ENCODE peak calls at places on chromosomes 11 and 22, in six cellular contexts. One of them, this sample, is unnamed.

GRCh38 chr22:49177666-49178065 is 650.0 kb downstream of the BRD1 start:
- DNase-seq in neuronal stem cell: no peak
- DNase-seq in psoas muscle: peak
- DNase-seq in fibroblast of lung: no peak
- DNase-seq in MM.1S: no peak
- DNase-seq in brain microvascular endothelial cell: no peak
- DNase-seq in this sample: no peak

GRCh38 chr11:13277719-13278619 is at the start of gene BMAL1:
- DNase-seq in brain microvascular endothelial cell: no peak
- DNase-seq in psoas muscle: peak
- DNase-seq in neuronal stem cell: no peak
- DNase-seq in MM.1S: peak
- DNase-seq in fibroblast of lung: peak
- DNase-seq in this sample: no peak

GRCh38 chr22:33757443-33758124 is 162.7 kb downstream of the LARGE1 start:
- DNase-seq in fibroblast of lung: no peak
- DNase-seq in brain microvascular endothelial cell: no peak
- DNase-seq in psoas muscle: no peak
- DNase-seq in neuronal stem cell: no peak
- DNase-seq in MM.1S: no peak
- DNase-seq in this sample: no peak

GRCh38 chr11:75107187-75107586 is 10.5 kb upstream of the OR2AT4 start:
- DNase-seq in MM.1S: no peak
- DNase-seq in brain microvascular endothelial cell: peak
- DNase-seq in fibroblast of lung: peak
- DNase-seq in neuronal stem cell: no peak
- DNase-seq in psoas muscle: no peak
- DNase-seq in this sample: no peak

GRCh38 chr11:35963911-35964310 is 20.0 kb downstream of the LDLRAD3 start:
- DNase-seq in psoas muscle: no peak
- DNase-seq in MM.1S: no peak
- DNase-seq in brain microvascular endothelial cell: peak
- DNase-seq in fibroblast of lung: no peak
- DNase-seq in neuronal stem cell: no peak
- DNase-seq in this sample: no peak

GRCh38 chr11:57638005-57638760 is 11.5 kb downstream of the YPEL4 start:
- DNase-seq in fibroblast of lung: peak
- DNase-seq in MM.1S: no peak
- DNase-seq in psoas muscle: peak
- DNase-seq in neuronal stem cell: peak
- DNase-seq in brain microvascular endothelial cell: peak
- DNase-seq in this sample: peak

GRCh38 chr11:369336-370018 is at the start of gene B4GALNT4:
- DNase-seq in psoas muscle: peak
- DNase-seq in brain microvascular endothelial cell: no peak
- DNase-seq in MM.1S: no peak
- DNase-seq in fibroblast of lung: peak
- DNase-seq in neuronal stem cell: no peak
- DNase-seq in this sample: peak

GRCh38 chr11:66070604-66071325 is 693 bp downstream of the PACS1 start:
- DNase-seq in brain microvascular endothelial cell: no peak
- DNase-seq in neuronal stem cell: no peak
- DNase-seq in psoas muscle: peak
- DNase-seq in fibroblast of lung: peak
- DNase-seq in MM.1S: peak
- DNase-seq in this sample: no peak

GRCh38 chr11:130127509-130127908 is 32.1 kb upstream of the ST14 start:
- DNase-seq in psoas muscle: no peak
- DNase-seq in neuronal stem cell: no peak
- DNase-seq in fibroblast of lung: no peak
- DNase-seq in brain microvascular endothelial cell: no peak
- DNase-seq in MM.1S: no peak
- DNase-seq in this sample: no peak

GRCh38 chr11:107705027-107705426 is 6.8 kb downstream of the SLN start:
- DNase-seq in MM.1S: no peak
- DNase-seq in neuronal stem cell: no peak
- DNase-seq in psoas muscle: no peak
- DNase-seq in fibroblast of lung: peak
- DNase-seq in brain microvascular endothelial cell: peak
- DNase-seq in this sample: no peak

GRCh38 chr11:94557391-94557790 is 9.8 kb upstream of the PIWIL4 start:
- DNase-seq in brain microvascular endothelial cell: no peak
- DNase-seq in psoas muscle: no peak
- DNase-seq in fibroblast of lung: peak
- DNase-seq in neuronal stem cell: no peak
- DNase-seq in MM.1S: no peak
- DNase-seq in this sample: no peak

GRCh38 chr11:7490535-7490934 is 5.2 kb downstream of the OLFML1 start:
- DNase-seq in brain microvascular endothelial cell: no peak
- DNase-seq in MM.1S: no peak
- DNase-seq in psoas muscle: no peak
- DNase-seq in fibroblast of lung: no peak
- DNase-seq in neuronal stem cell: no peak
- DNase-seq in this sample: no peak

GRCh38 chr11:26953770-26954392 is 40.0 kb upstream of the FIBIN start:
- DNase-seq in neuronal stem cell: no peak
- DNase-seq in psoas muscle: no peak
- DNase-seq in fibroblast of lung: peak
- DNase-seq in MM.1S: no peak
- DNase-seq in brain microvascular endothelial cell: peak
- DNase-seq in this sample: no peak

GRCh38 chr11:76256448-76256847 is 50.1 kb upstream of the WNT11 start:
- DNase-seq in MM.1S: no peak
- DNase-seq in psoas muscle: no peak
- DNase-seq in brain microvascular endothelial cell: no peak
- DNase-seq in fibroblast of lung: no peak
- DNase-seq in neuronal stem cell: no peak
- DNase-seq in this sample: no peak

GRCh38 chr11:108734956-108735559 is 70.2 kb downstream of the DDX10 start:
- DNase-seq in neuronal stem cell: no peak
- DNase-seq in MM.1S: peak
- DNase-seq in psoas muscle: no peak
- DNase-seq in fibroblast of lung: no peak
- DNase-seq in brain microvascular endothelial cell: peak
- DNase-seq in this sample: no peak

GRCh38 chr11:17867346-17867745 is 132.8 kb downstream of the KCNC1 start:
- DNase-seq in fibroblast of lung: no peak
- DNase-seq in MM.1S: no peak
- DNase-seq in neuronal stem cell: no peak
- DNase-seq in brain microvascular endothelial cell: no peak
- DNase-seq in psoas muscle: no peak
- DNase-seq in this sample: no peak

GRCh38 chr11:128686745-128687177 is 7.1 kb upstream of the FLI1 start:
- DNase-seq in fibroblast of lung: peak
- DNase-seq in brain microvascular endothelial cell: peak
- DNase-seq in MM.1S: peak
- DNase-seq in neuronal stem cell: no peak
- DNase-seq in psoas muscle: peak
- DNase-seq in this sample: peak

GRCh38 chr11:62601114-62601363 is 626 bp downstream of the MTA2 start:
- DNase-seq in psoas muscle: no peak
- DNase-seq in MM.1S: peak
- DNase-seq in neuronal stem cell: no peak
- DNase-seq in fibroblast of lung: no peak
- DNase-seq in brain microvascular endothelial cell: no peak
- DNase-seq in this sample: no peak

GRCh38 chr11:35145249-35145648 is 6.3 kb downstream of the CD44 start:
- DNase-seq in MM.1S: peak
- DNase-seq in brain microvascular endothelial cell: peak
- DNase-seq in fibroblast of lung: peak
- DNase-seq in neuronal stem cell: no peak
- DNase-seq in psoas muscle: peak
- DNase-seq in this sample: no peak

GRCh38 chr11:130849215-130849568 is 67.1 kb downstream of the SNX19 start:
- DNase-seq in psoas muscle: no peak
- DNase-seq in neuronal stem cell: no peak
- DNase-seq in fibroblast of lung: peak
- DNase-seq in MM.1S: no peak
- DNase-seq in brain microvascular endothelial cell: no peak
- DNase-seq in this sample: no peak

GRCh38 chr11:86537541-86538222 is 134.7 kb downstream of the ME3 start:
- DNase-seq in brain microvascular endothelial cell: peak
- DNase-seq in psoas muscle: no peak
- DNase-seq in fibroblast of lung: no peak
- DNase-seq in MM.1S: no peak
- DNase-seq in neuronal stem cell: no peak
- DNase-seq in this sample: no peak

GRCh38 chr11:77596626-77597025 is 6.9 kb downstream of the AQP11 start:
- DNase-seq in neuronal stem cell: no peak
- DNase-seq in MM.1S: no peak
- DNase-seq in psoas muscle: no peak
- DNase-seq in fibroblast of lung: peak
- DNase-seq in brain microvascular endothelial cell: peak
- DNase-seq in this sample: no peak

GRCh38 chr11:27218498-27219038 is 144.4 kb downstream of the CCDC34 start:
- DNase-seq in neuronal stem cell: no peak
- DNase-seq in fibroblast of lung: peak
- DNase-seq in psoas muscle: no peak
- DNase-seq in brain microvascular endothelial cell: peak
- DNase-seq in MM.1S: no peak
- DNase-seq in this sample: no peak

GRCh38 chr11:67043572-67044329 is 12.9 kb upstream of the RHOD start:
- DNase-seq in neuronal stem cell: no peak
- DNase-seq in psoas muscle: no peak
- DNase-seq in MM.1S: no peak
- DNase-seq in brain microvascular endothelial cell: no peak
- DNase-seq in fibroblast of lung: peak
- DNase-seq in this sample: no peak

GRCh38 chr11:19821993-19822392 is 109.4 kb downstream of the NAV2 start:
- DNase-seq in brain microvascular endothelial cell: no peak
- DNase-seq in psoas muscle: no peak
- DNase-seq in fibroblast of lung: no peak
- DNase-seq in MM.1S: no peak
- DNase-seq in neuronal stem cell: no peak
- DNase-seq in this sample: no peak

GRCh38 chr11:67541198-67541597 is 18.0 kb upstream of the CABP2 start:
- DNase-seq in fibroblast of lung: no peak
- DNase-seq in neuronal stem cell: no peak
- DNase-seq in psoas muscle: no peak
- DNase-seq in MM.1S: no peak
- DNase-seq in brain microvascular endothelial cell: no peak
- DNase-seq in this sample: no peak

GRCh38 chr22:48182036-48182435 is 1419.6 kb downstream of the TBC1D22A start:
- DNase-seq in brain microvascular endothelial cell: no peak
- DNase-seq in fibroblast of lung: no peak
- DNase-seq in MM.1S: no peak
- DNase-seq in neuronal stem cell: no peak
- DNase-seq in psoas muscle: no peak
- DNase-seq in this sample: no peak

GRCh38 chr11:121890377-121890776 is 225.6 kb downstream of the BLID start:
- DNase-seq in brain microvascular endothelial cell: peak
- DNase-seq in psoas muscle: no peak
- DNase-seq in MM.1S: no peak
- DNase-seq in fibroblast of lung: peak
- DNase-seq in neuronal stem cell: no peak
- DNase-seq in this sample: no peak

GRCh38 chr11:86696004-86696403 is 23.6 kb upstream of the ME3 start:
- DNase-seq in MM.1S: no peak
- DNase-seq in psoas muscle: no peak
- DNase-seq in brain microvascular endothelial cell: peak
- DNase-seq in fibroblast of lung: peak
- DNase-seq in neuronal stem cell: no peak
- DNase-seq in this sample: no peak

GRCh38 chr22:44538071-44538470 is 40.0 kb upstream of the RTL6 start:
- DNase-seq in MM.1S: no peak
- DNase-seq in neuronal stem cell: no peak
- DNase-seq in brain microvascular endothelial cell: no peak
- DNase-seq in psoas muscle: no peak
- DNase-seq in fibroblast of lung: peak
- DNase-seq in this sample: no peak

GRCh38 chr22:38943181-38943580 is 14.2 kb upstream of the APOBEC3A start:
- DNase-seq in neuronal stem cell: no peak
- DNase-seq in psoas muscle: no peak
- DNase-seq in MM.1S: no peak
- DNase-seq in brain microvascular endothelial cell: no peak
- DNase-seq in fibroblast of lung: no peak
- DNase-seq in this sample: no peak

GRCh38 chr11:68053117-68053516 is 14.3 kb downstream of the TCIRG1 start:
- DNase-seq in MM.1S: no peak
- DNase-seq in neuronal stem cell: no peak
- DNase-seq in psoas muscle: peak
- DNase-seq in brain microvascular endothelial cell: no peak
- DNase-seq in fibroblast of lung: no peak
- DNase-seq in this sample: no peak

GRCh38 chr22:40044870-40045834 is 50.4 kb downstream of the FAM83F start:
- DNase-seq in psoas muscle: peak
- DNase-seq in brain microvascular endothelial cell: peak
- DNase-seq in neuronal stem cell: peak
- DNase-seq in fibroblast of lung: peak
- DNase-seq in MM.1S: peak
- DNase-seq in this sample: no peak

GRCh38 chr11:10561947-10562346 is 6.5 kb downstream of the LYVE1 start:
- DNase-seq in MM.1S: no peak
- DNase-seq in fibroblast of lung: no peak
- DNase-seq in psoas muscle: no peak
- DNase-seq in neuronal stem cell: no peak
- DNase-seq in brain microvascular endothelial cell: no peak
- DNase-seq in this sample: no peak
- H3K4me3 ChIP-seq in MM.1S: no peak
- H3K4me3 ChIP-seq in fibroblast of lung: no peak
- H3K4me3 ChIP-seq in psoas muscle: no peak
- H3K4me3 ChIP-seq in neuronal stem cell: no peak
- H3K4me3 ChIP-seq in brain microvascular endothelial cell: no peak
- H3K4me3 ChIP-seq in this sample: no peak

DNA sequence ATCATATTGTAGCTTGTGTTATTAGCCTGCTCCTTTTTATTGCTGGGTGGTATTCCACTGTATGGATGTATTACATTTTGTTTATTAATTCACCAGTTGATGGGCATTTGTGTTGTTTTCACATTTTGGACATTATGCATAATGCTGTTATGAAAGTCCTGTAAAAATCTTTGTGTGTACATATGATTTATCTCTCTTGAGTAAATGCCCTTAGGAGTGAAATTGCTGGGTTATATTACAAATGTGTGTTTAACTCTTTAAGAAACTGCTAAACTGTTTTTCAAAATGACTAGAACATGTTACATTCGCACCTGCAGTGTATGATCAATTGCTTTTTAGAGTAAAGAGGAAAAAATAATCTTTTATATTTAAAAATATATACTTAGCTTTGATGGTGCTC is 54.4 kb upstream of the TP53I11 start:
- DNase-seq in psoas muscle: no peak
- DNase-seq in MM.1S: no peak
- DNase-seq in neuronal stem cell: no peak
- DNase-seq in fibroblast of lung: no peak
- DNase-seq in brain microvascular endothelial cell: no peak
- DNase-seq in this sample: no peak
- H3K27ac ChIP-seq in psoas muscle: no peak
- H3K27ac ChIP-seq in MM.1S: no peak
- H3K27ac ChIP-seq in neuronal stem cell: no peak
- H3K27ac ChIP-seq in fibroblast of lung: no peak
- H3K27ac ChIP-seq in brain microvascular endothelial cell: no peak
- H3K27ac ChIP-seq in this sample: no peak

GRCh38 chr11:105719073-105719846 is 109.4 kb downstream of the GRIA4 start:
- DNase-seq in brain microvascular endothelial cell: peak
- DNase-seq in fibroblast of lung: peak
- DNase-seq in MM.1S: no peak
- DNase-seq in neuronal stem cell: no peak
- DNase-seq in psoas muscle: no peak
- DNase-seq in this sample: no peak
- H3K4me3 ChIP-seq in brain microvascular endothelial cell: no peak
- H3K4me3 ChIP-seq in fibroblast of lung: no peak
- H3K4me3 ChIP-seq in MM.1S: no peak
- H3K4me3 ChIP-seq in neuronal stem cell: no peak
- H3K4me3 ChIP-seq in psoas muscle: no peak
- H3K4me3 ChIP-seq in this sample: no peak

GRCh38 chr11:2419638-2420501 is 19.3 kb downstream of the TSSC4 start:
- DNase-seq in fibroblast of lung: peak
- DNase-seq in MM.1S: peak
- DNase-seq in brain microvascular endothelial cell: peak
- DNase-seq in neuronal stem cell: peak
- DNase-seq in psoas muscle: peak
- DNase-seq in this sample: no peak
- H3K27ac ChIP-seq in fibroblast of lung: no peak
- H3K27ac ChIP-seq in MM.1S: no peak
- H3K27ac ChIP-seq in brain microvascular endothelial cell: no peak
- H3K27ac ChIP-seq in neuronal stem cell: no peak
- H3K27ac ChIP-seq in psoas muscle: no peak
- H3K27ac ChIP-seq in this sample: no peak

This sample was measured in RWPE2.